ENCODE peak calls at places on chromosomes 12 and 14, in ten cellular contexts. A, Z, G, T, W, Q, L, I, V and X are unnamed samples.

GRCh38 chr14:28102814-28103213 is 663.8 kb upstream of the FOXG1 start:
- DNase-seq in A (no peak), Z (no peak), G (no peak), T (no peak), W (no peak), Q (no peak), L (no peak), I (no peak), V (no peak), X (no peak)

GRCh38 chr12:2691001-2691339 is 103.8 kb upstream of the FKBP4 start:
- DNase-seq in A (no peak), Z (no peak), G (no peak), T (no peak), W (no peak), Q (peak; percentile 82), L (no peak), I (no peak), V (no peak), X (no peak)

GRCh38 chr12:123723011-123723410 is 10.9 kb downstream of the ATP6V0A2 start:
- DNase-seq in A (no peak), Z (no peak), G (no peak), T (no peak), W (no peak), Q (no peak), L (no peak), I (no peak), V (no peak), X (no peak)

GRCh38 chr12:72017054-72017651 is 78.5 kb downstream of the TPH2 start:
- DNase-seq in A (peak; percentile 69), Z (peak; percentile 60), G (peak; percentile 9), T (peak; percentile 73), W (peak; percentile 78), Q (peak; percentile 74), L (peak; percentile 76), I (peak; percentile 52), V (peak; percentile 75), X (peak; percentile 51)

GRCh38 chr12:75011120-75011519 is 198.5 kb downstream of the KCNC2 start:
- DNase-seq in A (no peak), Z (no peak), G (no peak), T (no peak), W (no peak), Q (no peak), L (no peak), I (no peak), V (peak; percentile 19), X (no peak)

GRCh38 chr12:48863296-48863695 is 2.4 kb downstream of the RND1 start:
- DNase-seq in A (no peak), Z (no peak), G (no peak), T (no peak), W (no peak), Q (no peak), L (no peak), I (no peak), V (no peak), X (no peak)

GRCh38 chr14:75310295-75311059 is 31.8 kb downstream of the FOS start:
- DNase-seq in A (no peak), Z (peak; percentile 93), G (no peak), T (peak; percentile 86), W (no peak), Q (peak; percentile 93), L (peak; percentile 84), I (peak; percentile 86), V (no peak), X (peak; percentile 96)

GRCh38 chr12:109767991-109768900 is 54.6 kb downstream of the FAM222A start:
- DNase-seq in A (no peak), Z (no peak), G (no peak), T (no peak), W (no peak), Q (no peak), L (no peak), I (no peak), V (no peak), X (peak; percentile 32)

GRCh38 chr14:103362780-103363179 is 22.4 kb upstream of the MARK3 start:
- DNase-seq in A (no peak), Z (no peak), G (no peak), T (no peak), W (peak; percentile 37), Q (no peak), L (no peak), I (no peak), V (no peak), X (no peak)

GRCh38 chr14:104865631-104866441 is 768 bp downstream of the CEP170B start:
- DNase-seq in A (no peak), Z (peak; percentile 77), G (no peak), T (peak; percentile 75), W (peak; percentile 70), Q (peak; percentile 86), L (peak; percentile 70), I (peak; percentile 75), V (peak; percentile 27), X (peak; percentile 83)

GRCh38 chr12:49487605-49488004 is 51.2 kb upstream of the KCNH3 start:
- DNase-seq in A (peak; percentile 12), Z (no peak), G (no peak), T (no peak), W (no peak), Q (no peak), L (no peak), I (no peak), V (no peak), X (no peak)

GRCh38 chr12:3321881-3322280 is 169.1 kb upstream of the PRMT8 start:
- DNase-seq in A (no peak), Z (peak; percentile 2), G (no peak), T (no peak), W (no peak), Q (no peak), L (no peak), I (no peak), V (no peak), X (no peak)

GRCh38 chr12:14868916-14869315 is 16.7 kb downstream of the MGP start:
- DNase-seq in A (no peak), Z (no peak), G (no peak), T (no peak), W (no peak), Q (no peak), L (peak; percentile 84), I (no peak), V (no peak), X (no peak)

GRCh38 chr12:66482880-66483279 is 180.6 kb downstream of the HELB start:
- DNase-seq in A (no peak), Z (no peak), G (no peak), T (no peak), W (no peak), Q (no peak), L (no peak), I (no peak), V (no peak), X (no peak)

GRCh38 chr12:53428741-53429140 is 5.1 kb downstream of the AMHR2 start:
- DNase-seq in A (no peak), Z (no peak), G (no peak), T (no peak), W (no peak), Q (no peak), L (no peak), I (no peak), V (no peak), X (no peak)

GRCh38 chr12:88516811-88517210 is 63.5 kb downstream of the KITLG start:
- DNase-seq in A (no peak), Z (no peak), G (no peak), T (no peak), W (no peak), Q (no peak), L (no peak), I (no peak), V (no peak), X (no peak)

GRCh38 chr12:124829008-124829707 is 34.5 kb downstream of the SCARB1 start:
- DNase-seq in A (no peak), Z (no peak), G (no peak), T (peak; percentile 92), W (peak; percentile 85), Q (no peak), L (peak; percentile 66), I (no peak), V (peak; percentile 74), X (no peak)

GRCh38 chr12:100404769-100405407 is 48.0 kb downstream of the SLC17A8 start:
- DNase-seq in A (peak; percentile 53), Z (no peak), G (no peak), T (peak; percentile 41), W (no peak), Q (peak; percentile 95), L (peak; percentile 23), I (no peak), V (peak; percentile 79), X (no peak)